ENCODE peak calls at places on chromosomes 5 and 9, in six cellular contexts. D is lung, Z is cardiac fibroblast, Q is astrocyte of the cerebellum, W is epithelial cell of esophagus, A is colonic mucosa. E is an unnamed sample.

GRCh38 chr5:56587381-56588124 is 227.8 kb upstream of the MAP3K1 start:
- DNase-seq in D (no peak), Z (no peak), Q (no peak), W (no peak), A (no peak), E (no peak)

GRCh38 chr9:35826071-35826701 is 2.3 kb downstream of the FAM221B start:
- DNase-seq in D (no peak), Z (peak), Q (peak), W (peak), A (peak), E (no peak)

GRCh38 chr5:55982957-55983381 is 11.8 kb downstream of the IL6ST start:
- DNase-seq in D (no peak), Z (no peak), Q (no peak), W (peak), A (peak), E (no peak)

GRCh38 chr5:126023894-126024575 is 399.2 kb upstream of the GRAMD2B start:
- DNase-seq in D (no peak), Z (no peak), Q (no peak), W (peak), A (no peak), E (no peak)

GRCh38 chr9:137694962-137695875 is 76.4 kb downstream of the EHMT1 start:
- DNase-seq in D (peak), Z (peak), Q (no peak), W (no peak), A (peak), E (no peak)

GRCh38 chr5:147448766-147449165 is 61.1 kb downstream of the DPYSL3 start:
- DNase-seq in D (no peak), Z (peak), Q (no peak), W (no peak), A (no peak), E (no peak)

GRCh38 chr5:141560725-141561483 is 57.9 kb downstream of the DIAPH1 start:
- DNase-seq in D (peak), Z (peak), Q (peak), W (peak), A (peak), E (peak)

GRCh38 chr9:118162711-118163110 is 458.5 kb downstream of the TLR4 start:
- DNase-seq in D (no peak), Z (no peak), Q (no peak), W (no peak), A (no peak), E (no peak)

GRCh38 chr5:72402959-72403628 is 82.9 kb downstream of the PTCD2 start:
- DNase-seq in D (no peak), Z (peak), Q (no peak), W (no peak), A (peak), E (no peak)

GRCh38 chr9:36192196-36192595 is 1.5 kb downstream of the CLTA start:
- DNase-seq in D (no peak), Z (peak), Q (no peak), W (peak), A (no peak), E (no peak)

GRCh38 chr9:93231121-93231694 is 47.3 kb downstream of the WNK2 start:
- DNase-seq in D (no peak), Z (no peak), Q (no peak), W (no peak), A (peak), E (no peak)

GRCh38 chr5:99020698-99021048 is 91.9 kb upstream of the CHD1 start:
- DNase-seq in D (no peak), Z (no peak), Q (no peak), W (no peak), A (peak), E (no peak)

GRCh38 chr9:137589441-137590122 is 730 bp downstream of the ZMYND19 start:
- DNase-seq in D (no peak), Z (no peak), Q (no peak), W (peak), A (no peak), E (no peak)

GRCh38 chr9:91991621-91992435 is 41.8 kb upstream of the ROR2 start:
- DNase-seq in D (no peak), Z (no peak), Q (no peak), W (no peak), A (no peak), E (no peak)

GRCh38 chr9:76219555-76220151 is 174.6 kb downstream of the RFK start:
- DNase-seq in D (no peak), Z (peak), Q (no peak), W (no peak), A (no peak), E (no peak)
- TF ChIP-seq CTCF in D (no peak), Z (peak), Q (peak), W (no peak), A (no peak), E (peak)

GRCh38 chr9:103625161-103625804 is 468.8 kb upstream of the SMC2 start:
- DNase-seq in D (no peak), Z (no peak), Q (no peak), W (no peak), A (no peak), E (no peak)

GRCh38 chr9:103627731-103628130 is 466.4 kb upstream of the SMC2 start:
- DNase-seq in D (no peak), Z (no peak), Q (no peak), W (peak), A (no peak), E (no peak)
- H3K4me3 ChIP-seq in D (no peak), Z (no peak), Q (no peak), W (no peak), A (no peak), E (no peak)

DNA sequence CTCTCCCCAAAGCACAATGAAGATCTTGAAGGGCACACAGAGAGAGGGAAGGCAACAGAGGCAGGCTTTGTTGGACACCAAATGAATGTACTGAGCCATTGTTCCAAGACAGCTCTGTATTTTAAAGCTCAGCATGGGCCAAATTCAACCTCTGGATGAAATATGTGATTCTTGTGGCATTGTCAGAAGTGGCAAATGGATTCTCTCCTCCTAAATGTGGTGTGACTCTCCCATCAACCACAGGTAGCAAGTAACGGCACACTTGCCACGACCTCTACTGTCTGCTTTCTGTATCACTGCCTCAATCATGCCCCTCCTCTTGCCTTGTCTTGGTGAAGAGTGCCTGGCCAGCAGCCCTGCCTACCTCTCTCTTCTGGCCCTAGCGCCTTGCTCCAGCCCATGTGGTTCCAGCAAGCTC is 6.1 kb upstream of the MOB3B start:
- DNase-seq in D (no peak), Z (no peak), Q (no peak), W (peak), A (no peak), E (no peak)
- TF ChIP-seq CTCF in D (no peak), Z (peak), Q (peak), W (peak), A (no peak), E (no peak)

GRCh38 chr5:132746592-132747063 is 598 bp upstream of the CCNI2 start:
- DNase-seq in D (no peak), Z (peak), Q (no peak), W (peak), A (peak), E (no peak)

GRCh38 chr5:132749506-132749905 is 2.3 kb downstream of the CCNI2 start:
- DNase-seq in D (no peak), Z (no peak), Q (no peak), W (no peak), A (no peak), E (no peak)

GRCh38 chr5:132747693-132748440 is 641 bp downstream of the CCNI2 start:
- DNase-seq in D (no peak), Z (no peak), Q (no peak), W (no peak), A (no peak), E (no peak)

GRCh38 chr5:132748522-132749000 is 1.3 kb downstream of the CCNI2 start:
- DNase-seq in D (no peak), Z (no peak), Q (no peak), W (peak), A (no peak), E (no peak)

DNA sequence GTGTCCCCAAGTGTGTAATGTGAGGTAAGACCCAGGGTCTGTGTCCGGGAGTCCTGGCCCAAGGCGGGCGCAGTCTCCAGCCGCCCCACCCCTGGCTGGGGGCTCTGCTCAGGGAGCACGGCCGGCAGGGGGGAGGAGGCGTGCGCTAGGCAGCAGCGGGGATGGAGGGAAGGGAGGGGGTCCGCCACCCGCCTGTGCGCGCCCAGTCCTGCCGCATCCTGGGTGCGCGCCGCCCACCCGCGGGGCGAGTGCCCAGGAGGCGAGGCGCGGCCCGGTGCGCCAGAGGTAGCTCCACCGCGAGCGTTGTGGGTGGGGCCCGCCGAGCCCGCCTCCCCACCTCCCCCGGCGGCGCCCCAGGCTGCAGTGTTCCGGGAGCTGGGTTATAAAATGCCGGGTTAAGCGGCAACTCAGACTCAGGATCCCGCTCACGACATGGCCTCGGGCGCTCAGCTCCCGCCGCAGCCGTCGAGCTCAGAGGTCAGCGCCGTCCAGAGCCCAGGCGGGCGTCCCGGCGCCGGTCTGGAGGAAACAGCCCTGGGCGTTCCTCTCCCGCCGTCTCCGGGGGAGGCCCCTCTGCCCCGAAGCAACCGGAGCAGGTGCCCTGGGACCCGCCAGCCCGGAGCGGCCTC is at the start of gene CCNI2:
- DNase-seq in D (no peak), Z (no peak), Q (no peak), W (peak), A (peak), E (no peak)
- H3K4me3 ChIP-seq in D (no peak), Z (peak), Q (peak), W (peak), A (peak), E (peak)

GRCh38 chr9:34374905-34375552 is 1.7 kb downstream of the MYORG start:
- DNase-seq in D (no peak), Z (no peak), Q (no peak), W (peak), A (peak), E (no peak)
- TF ChIP-seq CTCF in D (no peak), Z (no peak), Q (no peak), W (peak), A (no peak), E (no peak)

GRCh38 chr5:74288038-74288437 is 352.5 kb downstream of the ENC1 start:
- DNase-seq in D (no peak), Z (no peak), Q (no peak), W (no peak), A (no peak), E (no peak)

GRCh38 chr5:74285876-74286275 is 354.7 kb downstream of the ENC1 start:
- DNase-seq in D (no peak), Z (no peak), Q (no peak), W (no peak), A (no peak), E (no peak)

GRCh38 chr5:74288448-74289109 is 351.9 kb downstream of the ENC1 start:
- DNase-seq in D (no peak), Z (peak), Q (no peak), W (no peak), A (no peak), E (no peak)

GRCh38 chr5:74289238-74289637 is 351.3 kb downstream of the ENC1 start:
- DNase-seq in D (no peak), Z (no peak), Q (no peak), W (peak), A (no peak), E (no peak)

DNA sequence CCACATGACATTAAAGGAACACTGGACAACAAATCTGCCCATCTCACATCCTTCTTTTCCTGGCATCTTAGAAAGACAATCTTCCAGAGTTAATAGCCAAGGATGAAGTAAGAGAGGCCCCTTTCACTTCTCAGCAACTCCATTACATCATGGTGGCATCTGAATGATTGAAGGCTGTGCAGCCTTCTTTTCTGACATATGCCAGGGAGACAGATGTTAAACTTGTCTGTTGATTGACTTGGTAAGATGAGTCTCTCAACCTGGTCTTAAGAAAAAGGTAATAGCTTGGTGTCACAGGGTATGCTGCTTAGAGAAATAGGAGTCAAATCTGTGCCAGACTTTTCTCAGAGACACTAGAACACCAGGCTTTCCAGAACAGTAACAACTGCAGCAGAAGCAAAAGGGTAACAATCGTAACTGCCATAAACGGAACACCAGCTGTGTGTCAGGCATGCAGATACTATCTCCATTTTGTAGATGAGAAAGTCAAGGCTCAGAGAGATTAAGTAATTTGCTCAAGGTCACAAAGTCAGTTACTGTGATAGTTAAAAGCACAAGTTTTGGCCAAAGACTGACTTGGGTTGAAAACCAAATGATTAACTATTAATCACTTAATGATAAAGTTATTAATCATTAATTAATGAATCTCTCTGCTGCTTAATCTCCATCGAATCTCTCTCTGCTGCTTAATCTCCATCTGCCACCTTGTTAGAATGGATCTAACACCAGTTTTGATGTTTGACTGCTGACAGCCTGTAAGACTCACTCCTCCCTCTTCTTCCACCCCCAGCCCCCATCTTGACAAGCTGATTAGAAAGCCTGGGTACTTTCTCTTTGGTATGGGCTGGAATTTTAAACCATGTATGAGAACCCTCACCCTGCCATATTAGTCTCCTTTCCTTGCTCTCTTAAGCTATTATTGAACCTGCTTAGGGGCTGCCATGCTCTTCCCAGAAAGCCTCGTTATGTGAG is 353.5 kb downstream of the ENC1 start:
- DNase-seq in D (no peak), Z (no peak), Q (no peak), W (no peak), A (no peak), E (no peak)
- H3K4me3 ChIP-seq in D (no peak), Z (no peak), Q (no peak), W (no peak), A (no peak), E (no peak)

GRCh38 chr9:21470126-21470525 is 12.0 kb downstream of the IFNE start:
- DNase-seq in D (no peak), Z (no peak), Q (no peak), W (no peak), A (no peak), E (no peak)

GRCh38 chr9:21477466-21477865 is 4.6 kb downstream of the IFNE start:
- DNase-seq in D (no peak), Z (no peak), Q (no peak), W (peak), A (no peak), E (no peak)

GRCh38 chr9:21479152-21479702 is 2.9 kb downstream of the IFNE start:
- DNase-seq in D (no peak), Z (no peak), Q (no peak), W (no peak), A (no peak), E (no peak)

GRCh38 chr9:21473236-21473635 is 8.9 kb downstream of the IFNE start:
- DNase-seq in D (no peak), Z (no peak), Q (no peak), W (no peak), A (no peak), E (no peak)
- TF ChIP-seq CTCF in D (no peak), Z (peak), Q (peak), W (peak), A (no peak), E (no peak)

DNA sequence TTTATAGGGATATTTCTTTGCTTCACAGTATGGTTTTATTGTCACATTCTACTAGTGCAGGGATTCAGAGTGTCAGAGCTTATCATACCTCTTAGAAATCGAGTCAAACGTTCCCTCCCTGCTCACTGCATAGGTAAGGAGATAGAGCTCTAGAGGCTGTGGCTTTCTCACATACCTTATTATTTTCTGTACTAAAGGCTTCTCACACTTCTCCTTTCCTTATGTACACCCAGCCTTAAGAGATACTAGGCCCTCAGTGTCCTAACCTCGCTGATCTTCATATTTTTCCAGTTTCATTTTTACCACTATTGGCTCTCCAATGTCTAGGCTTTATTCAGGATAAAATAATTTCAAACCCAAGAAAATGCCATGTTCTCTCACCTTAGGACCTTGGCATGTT is 297.3 kb upstream of the RIOK2 start:
- DNase-seq in D (no peak), Z (no peak), Q (no peak), W (no peak), A (no peak), E (no peak)
- H3K4me3 ChIP-seq in D (no peak), Z (no peak), Q (no peak), W (no peak), A (no peak), E (no peak)

GRCh38 chr9:692636-693459 is 148.6 kb upstream of the DMRT1 start:
- DNase-seq in D (no peak), Z (no peak), Q (no peak), W (peak), A (no peak), E (no peak)
- TF ChIP-seq CTCF in D (no peak), Z (no peak), Q (peak), W (no peak), A (no peak), E (no peak)